ENCODE peak calls at places on chromosomes 11 and 22, in five cellular contexts. One of them, this sample, is unnamed.
A peak's percentile ranks its signal among the peaks of the same experiment; 100 is the strongest.

GRCh38 chr11:10891321-10891720 is 33.5 kb upstream of the ZBED5 start:
- DNase-seq in progenitor cell of endocrine pancreas: no peak
- DNase-seq in body of pancreas: no peak
- DNase-seq in stomach: no peak
- DNase-seq in thoracic aorta: no peak
- DNase-seq in this sample: no peak

GRCh38 chr22:19709063-19709769 is 5.1 kb upstream of the SEPTIN5 start:
- DNase-seq in progenitor cell of endocrine pancreas: no peak
- DNase-seq in thoracic aorta: no peak
- DNase-seq in stomach: no peak
- DNase-seq in body of pancreas: no peak
- DNase-seq in this sample: no peak

GRCh38 chr22:50739894-50740293 is 1.9 kb downstream of the ACR start:
- DNase-seq in body of pancreas: no peak
- DNase-seq in thoracic aorta: no peak
- DNase-seq in progenitor cell of endocrine pancreas: no peak
- DNase-seq in stomach: peak; percentile 17
- DNase-seq in this sample: no peak

GRCh38 chr11:18395735-18396504 is 1.6 kb downstream of the LDHA start:
- DNase-seq in body of pancreas: peak; percentile 98
- DNase-seq in progenitor cell of endocrine pancreas: peak; percentile 98
- DNase-seq in stomach: peak; percentile 99
- DNase-seq in thoracic aorta: peak; percentile 94
- DNase-seq in this sample: peak; percentile 96

GRCh38 chr11:88579466-88579865 is 241.9 kb upstream of the CTSC start:
- DNase-seq in body of pancreas: no peak
- DNase-seq in stomach: no peak
- DNase-seq in progenitor cell of endocrine pancreas: no peak
- DNase-seq in thoracic aorta: no peak
- DNase-seq in this sample: no peak

GRCh38 chr11:3836903-3837302 is 3.9 kb downstream of the RHOG start:
- DNase-seq in progenitor cell of endocrine pancreas: no peak
- DNase-seq in thoracic aorta: no peak
- DNase-seq in body of pancreas: no peak
- DNase-seq in stomach: peak; percentile 31
- DNase-seq in this sample: no peak

GRCh38 chr22:32847067-32847491 is 45.6 kb downstream of the TIMP3 start:
- DNase-seq in stomach: no peak
- DNase-seq in progenitor cell of endocrine pancreas: no peak
- DNase-seq in thoracic aorta: no peak
- DNase-seq in body of pancreas: no peak
- DNase-seq in this sample: no peak

GRCh38 chr11:11668781-11669180 is 47.0 kb upstream of the GALNT18 start:
- DNase-seq in progenitor cell of endocrine pancreas: no peak
- DNase-seq in body of pancreas: no peak
- DNase-seq in thoracic aorta: no peak
- DNase-seq in stomach: no peak
- DNase-seq in this sample: no peak

GRCh38 chr11:5528495-5528894 is 12.0 kb upstream of the UBQLNL start:
- DNase-seq in body of pancreas: no peak
- DNase-seq in stomach: no peak
- DNase-seq in thoracic aorta: no peak
- DNase-seq in progenitor cell of endocrine pancreas: no peak
- DNase-seq in this sample: no peak

GRCh38 chr11:99934008-99934407 is 753.1 kb upstream of the ARHGAP42 start:
- DNase-seq in body of pancreas: no peak
- DNase-seq in thoracic aorta: no peak
- DNase-seq in stomach: no peak
- DNase-seq in progenitor cell of endocrine pancreas: no peak
- DNase-seq in this sample: no peak

GRCh38 chr11:121055076-121055475 is 31.2 kb downstream of the TBCEL start:
- DNase-seq in progenitor cell of endocrine pancreas: no peak
- DNase-seq in stomach: no peak
- DNase-seq in thoracic aorta: no peak
- DNase-seq in body of pancreas: no peak
- DNase-seq in this sample: no peak

GRCh38 chr11:34865261-34865660 is 50.9 kb downstream of the APIP start:
- DNase-seq in progenitor cell of endocrine pancreas: no peak
- DNase-seq in body of pancreas: no peak
- DNase-seq in stomach: no peak
- DNase-seq in thoracic aorta: no peak
- DNase-seq in this sample: no peak

GRCh38 chr11:122418032-122418431 is 237.5 kb upstream of the UBASH3B start:
- DNase-seq in body of pancreas: no peak
- DNase-seq in thoracic aorta: no peak
- DNase-seq in progenitor cell of endocrine pancreas: no peak
- DNase-seq in stomach: no peak
- DNase-seq in this sample: no peak

GRCh38 chr22:24975813-24976341 is 23.4 kb downstream of the KIAA1671 start:
- DNase-seq in thoracic aorta: no peak
- DNase-seq in body of pancreas: no peak
- DNase-seq in stomach: no peak
- DNase-seq in progenitor cell of endocrine pancreas: no peak
- DNase-seq in this sample: no peak

GRCh38 chr11:109302591-109303334 is 119.2 kb upstream of the C11orf87 start:
- DNase-seq in stomach: no peak
- DNase-seq in body of pancreas: no peak
- DNase-seq in thoracic aorta: no peak
- DNase-seq in progenitor cell of endocrine pancreas: no peak
- DNase-seq in this sample: no peak

GRCh38 chr11:43366597-43367121 is 7.9 kb downstream of the TTC17 start:
- DNase-seq in thoracic aorta: no peak
- DNase-seq in progenitor cell of endocrine pancreas: no peak
- DNase-seq in body of pancreas: no peak
- DNase-seq in stomach: no peak
- DNase-seq in this sample: no peak

GRCh38 chr22:40637181-40638150 is 947 bp upstream of the MRTFA start:
- DNase-seq in body of pancreas: peak; percentile 16
- DNase-seq in progenitor cell of endocrine pancreas: no peak
- DNase-seq in thoracic aorta: no peak
- DNase-seq in stomach: peak; percentile 63
- DNase-seq in this sample: no peak

GRCh38 chr11:117786099-117786870 is 10.7 kb downstream of the DSCAML1 start:
- DNase-seq in body of pancreas: no peak
- DNase-seq in progenitor cell of endocrine pancreas: no peak
- DNase-seq in stomach: no peak
- DNase-seq in thoracic aorta: no peak
- DNase-seq in this sample: no peak

GRCh38 chr11:119377961-119378667 is 3.4 kb downstream of the USP2 start:
- DNase-seq in body of pancreas: no peak
- DNase-seq in thoracic aorta: no peak
- DNase-seq in stomach: no peak
- DNase-seq in progenitor cell of endocrine pancreas: no peak
- DNase-seq in this sample: no peak

GRCh38 chr11:111378773-111379499 is at the start of gene POU2AF1:
- DNase-seq in thoracic aorta: no peak
- DNase-seq in stomach: no peak
- DNase-seq in progenitor cell of endocrine pancreas: no peak
- DNase-seq in body of pancreas: no peak
- DNase-seq in this sample: peak; percentile 76

GRCh38 chr11:77522215-77522614 is 48.3 kb upstream of the PAK1 start:
- DNase-seq in thoracic aorta: no peak
- DNase-seq in stomach: no peak
- DNase-seq in progenitor cell of endocrine pancreas: no peak
- DNase-seq in body of pancreas: no peak
- DNase-seq in this sample: no peak

GRCh38 chr11:95100856-95101507 is 11.3 kb downstream of the ENDOD1 start:
- DNase-seq in stomach: no peak
- DNase-seq in progenitor cell of endocrine pancreas: no peak
- DNase-seq in body of pancreas: no peak
- DNase-seq in thoracic aorta: no peak
- DNase-seq in this sample: no peak

GRCh38 chr11:123137496-123138270 is 57.4 kb downstream of the CLMP start:
- DNase-seq in stomach: peak; percentile 47
- DNase-seq in body of pancreas: peak; percentile 26
- DNase-seq in progenitor cell of endocrine pancreas: no peak
- DNase-seq in thoracic aorta: peak; percentile 28
- DNase-seq in this sample: no peak

GRCh38 chr11:33309118-33309517 is 51.9 kb downstream of the HIPK3 start:
- DNase-seq in thoracic aorta: no peak
- DNase-seq in progenitor cell of endocrine pancreas: no peak
- DNase-seq in stomach: no peak
- DNase-seq in body of pancreas: no peak
- DNase-seq in this sample: no peak

GRCh38 chr22:44096736-44097135 is 72.6 kb downstream of the PARVB start:
- DNase-seq in progenitor cell of endocrine pancreas: no peak
- DNase-seq in body of pancreas: no peak
- DNase-seq in stomach: no peak
- DNase-seq in thoracic aorta: no peak
- DNase-seq in this sample: no peak

GRCh38 chr11:61994981-61995380 is 27.5 kb upstream of the FTH1 start:
- DNase-seq in body of pancreas: no peak
- DNase-seq in thoracic aorta: no peak
- DNase-seq in progenitor cell of endocrine pancreas: no peak
- DNase-seq in stomach: no peak
- DNase-seq in this sample: no peak

GRCh38 chr11:120172054-120172881 is 34.4 kb upstream of the TRIM29 start:
- DNase-seq in stomach: peak; percentile 77
- DNase-seq in body of pancreas: peak; percentile 76
- DNase-seq in progenitor cell of endocrine pancreas: peak; percentile 52
- DNase-seq in thoracic aorta: no peak
- DNase-seq in this sample: peak; percentile 10

GRCh38 chr22:40240160-40240559 is 62.4 kb downstream of the TNRC6B start:
- DNase-seq in progenitor cell of endocrine pancreas: no peak
- DNase-seq in body of pancreas: no peak
- DNase-seq in thoracic aorta: no peak
- DNase-seq in stomach: no peak
- DNase-seq in this sample: no peak

GRCh38 chr11:111105566-111105965 is 140.0 kb upstream of the POU2AF2 start:
- DNase-seq in stomach: no peak
- DNase-seq in progenitor cell of endocrine pancreas: no peak
- DNase-seq in thoracic aorta: no peak
- DNase-seq in body of pancreas: no peak
- DNase-seq in this sample: no peak

GRCh38 chr11:12455938-12456337 is 78.6 kb downstream of the PARVA start:
- DNase-seq in progenitor cell of endocrine pancreas: no peak
- DNase-seq in body of pancreas: no peak
- DNase-seq in stomach: no peak
- DNase-seq in thoracic aorta: no peak
- DNase-seq in this sample: no peak

GRCh38 chr11:95435628-95436353 is 204.8 kb upstream of the SESN3 start:
- DNase-seq in thoracic aorta: no peak
- DNase-seq in stomach: no peak
- DNase-seq in body of pancreas: no peak
- DNase-seq in progenitor cell of endocrine pancreas: no peak
- DNase-seq in this sample: no peak

GRCh38 chr22:23402275-23403151 is 177.6 kb downstream of the IGLL1 start:
- DNase-seq in stomach: peak; percentile 75
- DNase-seq in progenitor cell of endocrine pancreas: peak; percentile 82
- DNase-seq in thoracic aorta: no peak
- DNase-seq in body of pancreas: peak; percentile 78
- DNase-seq in this sample: peak; percentile 55

GRCh38 chr11:66015094-66015881 is 3.5 kb downstream of the CST6 start:
- DNase-seq in stomach: no peak
- DNase-seq in body of pancreas: no peak
- DNase-seq in progenitor cell of endocrine pancreas: no peak
- DNase-seq in thoracic aorta: peak; percentile 83
- DNase-seq in this sample: no peak

GRCh38 chr22:46335201-46336118 is at the start of gene TRMU:
- DNase-seq in thoracic aorta: no peak
- DNase-seq in body of pancreas: peak; percentile 86
- DNase-seq in progenitor cell of endocrine pancreas: peak; percentile 68
- DNase-seq in stomach: peak; percentile 89
- DNase-seq in this sample: peak; percentile 82
- TF ChIP-seq CTCF in thoracic aorta: no peak
- TF ChIP-seq CTCF in body of pancreas: no peak
- TF ChIP-seq CTCF in progenitor cell of endocrine pancreas: no peak
- TF ChIP-seq CTCF in stomach: no peak
- TF ChIP-seq CTCF in this sample: no peak

GRCh38 chr11:74923125-74923524 is 25.8 kb downstream of the XRRA1 start:
- DNase-seq in thoracic aorta: no peak
- DNase-seq in progenitor cell of endocrine pancreas: no peak
- DNase-seq in body of pancreas: no peak
- DNase-seq in stomach: no peak
- DNase-seq in this sample: no peak

GRCh38 chr11:74925281-74925680 is 23.6 kb downstream of the XRRA1 start:
- DNase-seq in progenitor cell of endocrine pancreas: no peak
- DNase-seq in stomach: no peak
- DNase-seq in body of pancreas: no peak
- DNase-seq in thoracic aorta: no peak
- DNase-seq in this sample: no peak

GRCh38 chr11:74929431-74930363 is 19.2 kb downstream of the XRRA1 start:
- DNase-seq in stomach: peak; percentile 77
- DNase-seq in thoracic aorta: peak; percentile 55
- DNase-seq in body of pancreas: peak; percentile 75
- DNase-seq in progenitor cell of endocrine pancreas: peak; percentile 44
- DNase-seq in this sample: no peak

GRCh38 chr11:74927496-74927895 is 21.4 kb downstream of the XRRA1 start:
- DNase-seq in thoracic aorta: no peak
- DNase-seq in progenitor cell of endocrine pancreas: no peak
- DNase-seq in body of pancreas: no peak
- DNase-seq in stomach: no peak
- DNase-seq in this sample: no peak

GRCh38 chr11:74926304-74927030 is 22.4 kb downstream of the XRRA1 start:
- DNase-seq in progenitor cell of endocrine pancreas: no peak
- DNase-seq in thoracic aorta: no peak
- DNase-seq in body of pancreas: no peak
- DNase-seq in stomach: no peak
- DNase-seq in this sample: no peak
- TF ChIP-seq CTCF in progenitor cell of endocrine pancreas: no peak
- TF ChIP-seq CTCF in thoracic aorta: no peak
- TF ChIP-seq CTCF in body of pancreas: no peak
- TF ChIP-seq CTCF in stomach: no peak
- TF ChIP-seq CTCF in this sample: no peak

GRCh38 chr11:68508425-68508824 is 47.9 kb downstream of the PPP6R3 start:
- DNase-seq in thoracic aorta: no peak
- DNase-seq in stomach: no peak
- DNase-seq in body of pancreas: no peak
- DNase-seq in progenitor cell of endocrine pancreas: no peak
- DNase-seq in this sample: no peak
- TF ChIP-seq CTCF in thoracic aorta: no peak
- TF ChIP-seq CTCF in stomach: no peak
- TF ChIP-seq CTCF in body of pancreas: no peak
- TF ChIP-seq CTCF in progenitor cell of endocrine pancreas: no peak
- TF ChIP-seq CTCF in this sample: no peak

GRCh38 chr11:2318707-2319106 is 16.9 kb downstream of the TSPAN32 start:
- DNase-seq in progenitor cell of endocrine pancreas: no peak
- DNase-seq in thoracic aorta: no peak
- DNase-seq in stomach: no peak
- DNase-seq in body of pancreas: no peak
- DNase-seq in this sample: no peak

GRCh38 chr11:2316963-2317244 is 15.1 kb downstream of the TSPAN32 start:
- DNase-seq in body of pancreas: no peak
- DNase-seq in progenitor cell of endocrine pancreas: no peak
- DNase-seq in stomach: peak; percentile 14
- DNase-seq in thoracic aorta: no peak
- DNase-seq in this sample: no peak

GRCh38 chr11:2318123-2318522 is 16.3 kb downstream of the TSPAN32 start:
- DNase-seq in stomach: no peak
- DNase-seq in body of pancreas: no peak
- DNase-seq in progenitor cell of endocrine pancreas: no peak
- DNase-seq in thoracic aorta: no peak
- DNase-seq in this sample: no peak

GRCh38 chr11:2316169-2316962 is 14.6 kb downstream of the TSPAN32 start:
- DNase-seq in thoracic aorta: no peak
- DNase-seq in body of pancreas: no peak
- DNase-seq in progenitor cell of endocrine pancreas: no peak
- DNase-seq in stomach: peak; percentile 23
- DNase-seq in this sample: no peak

GRCh38 chr11:2317354-2318050 is 15.7 kb downstream of the TSPAN32 start:
- DNase-seq in body of pancreas: no peak
- DNase-seq in thoracic aorta: no peak
- DNase-seq in progenitor cell of endocrine pancreas: no peak
- DNase-seq in stomach: no peak
- DNase-seq in this sample: no peak
- TF ChIP-seq CTCF in body of pancreas: no peak
- TF ChIP-seq CTCF in thoracic aorta: no peak
- TF ChIP-seq CTCF in progenitor cell of endocrine pancreas: no peak
- TF ChIP-seq CTCF in stomach: no peak
- TF ChIP-seq CTCF in this sample: no peak